ENCODE peak calls at places on chromosomes 5 and 9, in nine cellular contexts. N, X, Y, M, S, U, Q, G and I are unnamed samples.

GRCh38 chr5:39117401-39117800 is 43.2 kb upstream of the RICTOR start:
- DNase-seq in M (no peak), Y (no peak), X (no peak), U (no peak), N (no peak), S (no peak), G (no peak), Q (no peak), I (no peak)

GRCh38 chr9:76374702-76375543 is 19.3 kb downstream of the RFK start:
- DNase-seq in G (peak), M (peak), X (no peak), U (peak), N (peak), Q (peak), Y (no peak), S (no peak), I (peak)

GRCh38 chr9:95989304-95989703 is 113.8 kb downstream of the ERCC6L2 start:
- DNase-seq in S (no peak), G (no peak), X (no peak), N (no peak), Q (no peak), U (no peak), Y (no peak), M (no peak), I (no peak)

GRCh38 chr5:17346811-17347210 is 129.4 kb downstream of the BASP1 start:
- DNase-seq in X (no peak), N (no peak), S (no peak), U (no peak), M (no peak), Y (no peak), Q (no peak), G (no peak), I (no peak)

GRCh38 chr9:12719431-12719830 is 26.2 kb downstream of the TYRP1 start:
- DNase-seq in N (no peak), M (peak), Q (peak), G (no peak), X (no peak), U (no peak), Y (no peak), S (no peak), I (no peak)

GRCh38 chr9:72480931-72481330 is 40.5 kb upstream of the TMC1 start:
- DNase-seq in S (no peak), M (no peak), Q (no peak), G (no peak), X (no peak), N (no peak), U (no peak), Y (no peak), I (peak)

GRCh38 chr9:129889936-129890717 is 54.9 kb downstream of the USP20 start:
- DNase-seq in G (no peak), Q (peak), N (no peak), U (no peak), S (peak), X (peak), Y (no peak), M (no peak), I (no peak)

GRCh38 chr5:18043344-18043743 is 409.1 kb downstream of the TAF11L14 start:
- DNase-seq in U (no peak), X (no peak), Q (peak), M (no peak), N (no peak), S (no peak), G (no peak), Y (no peak), I (no peak)

GRCh38 chr5:127875235-127876021 is 172.2 kb downstream of the CCDC192 start:
- DNase-seq in U (no peak), S (no peak), Y (no peak), N (peak), M (peak), G (no peak), Q (peak), X (peak), I (peak)

GRCh38 chr9:18124760-18125159 is 349.2 kb upstream of the ADAMTSL1 start:
- DNase-seq in S (no peak), N (no peak), Q (no peak), U (peak), X (no peak), G (no peak), M (no peak), Y (no peak), I (no peak)

GRCh38 chr9:117413346-117414219 is 1.3 kb downstream of the ASTN2 start:
- DNase-seq in U (no peak), Q (peak), S (no peak), N (no peak), M (peak), G (no peak), Y (no peak), X (no peak), I (no peak)

GRCh38 chr5:14385022-14385421 is 196.6 kb upstream of the OTULINL start:
- DNase-seq in G (no peak), Q (no peak), Y (no peak), S (peak), U (no peak), N (no peak), X (no peak), M (no peak), I (no peak)

GRCh38 chr5:148995791-148996190 is 67.1 kb downstream of the SH3TC2 start:
- DNase-seq in M (no peak), G (no peak), X (no peak), N (no peak), Y (no peak), S (no peak), Q (no peak), U (no peak), I (no peak)

GRCh38 chr5:148992265-148992664 is 70.6 kb downstream of the SH3TC2 start:
- DNase-seq in X (no peak), G (no peak), U (no peak), S (no peak), Y (no peak), N (no peak), Q (no peak), M (no peak), I (no peak)

GRCh38 chr5:148991606-148992005 is 71.3 kb downstream of the SH3TC2 start:
- DNase-seq in Y (no peak), U (no peak), Q (no peak), G (no peak), X (no peak), N (no peak), M (no peak), S (no peak), I (no peak)

GRCh38 chr5:148990817-148991216 is 72.0 kb downstream of the SH3TC2 start:
- DNase-seq in N (no peak), Y (no peak), M (no peak), G (no peak), X (no peak), Q (no peak), U (no peak), S (no peak), I (no peak)

DNA sequence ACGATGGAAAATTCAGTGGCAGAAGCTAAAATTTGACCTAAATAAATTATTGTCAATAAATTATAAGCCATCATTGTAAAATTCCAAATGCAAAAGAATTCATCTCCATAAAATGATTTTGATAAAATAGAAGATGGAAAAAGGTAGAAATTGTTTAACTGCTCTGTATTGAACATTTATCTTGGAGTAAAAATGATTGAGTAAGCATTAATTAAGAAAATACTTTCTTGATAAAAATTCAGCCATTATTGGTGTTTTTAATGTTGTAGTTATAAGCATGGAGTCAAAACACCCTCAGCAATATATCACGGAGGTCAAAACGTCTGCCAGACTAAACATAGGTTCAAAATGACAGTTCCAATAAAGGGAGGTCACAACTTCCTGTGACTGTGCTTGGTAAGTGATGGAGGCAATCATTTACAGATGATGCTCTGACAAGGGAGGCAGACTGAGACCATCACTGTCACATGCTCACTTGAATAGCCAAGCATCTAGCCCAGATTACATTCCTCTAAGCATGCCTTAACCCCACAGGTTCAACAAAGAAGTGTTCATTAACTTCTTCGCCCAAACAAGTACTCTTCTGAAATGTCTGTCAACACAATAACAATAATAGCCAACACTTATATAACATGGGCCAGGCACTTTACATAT is 69.5 kb downstream of the SH3TC2 start:
- DNase-seq in Y (no peak), Q (no peak), G (no peak), X (no peak), U (no peak), N (no peak), S (no peak), M (no peak), I (no peak)
- TF ChIP-seq CTCF in Y (no peak), Q (no peak), G (no peak), X (no peak), U (no peak), N (no peak), S (no peak), M (no peak), I (no peak)

GRCh38 chr5:69369369-69370121 is at the start of the genes AK6, RAD17 and TAF9:
- DNase-seq in X (peak), S (peak), U (peak), M (peak), Y (peak), Q (peak), G (peak), N (peak), I (peak)

GRCh38 chr5:69368458-69369368 is 607 bp downstream of the AK6 start:
- DNase-seq in N (peak), X (no peak), U (no peak), G (peak), Q (peak), S (no peak), Y (no peak), M (peak), I (no peak)

GRCh38 chr5:69364414-69364813 is 4.9 kb downstream of the AK6 start:
- DNase-seq in X (peak), Y (no peak), U (no peak), Q (peak), N (peak), G (no peak), S (no peak), M (no peak), I (no peak)

GRCh38 chr5:69364850-69365249 is 4.5 kb downstream of the AK6 start:
- DNase-seq in G (no peak), Y (no peak), N (no peak), U (no peak), Q (no peak), X (no peak), S (no peak), M (no peak), I (no peak)

GRCh38 chr5:69367697-69368279 is 1.5 kb downstream of the AK6 start:
- DNase-seq in X (peak), U (no peak), N (no peak), Y (no peak), Q (no peak), S (no peak), M (no peak), G (no peak), I (no peak)
- H3K4me3 ChIP-seq in X (peak), U (peak), N (peak), Y (peak), Q (peak), S (peak), M (peak), G (peak), I (peak)

DNA sequence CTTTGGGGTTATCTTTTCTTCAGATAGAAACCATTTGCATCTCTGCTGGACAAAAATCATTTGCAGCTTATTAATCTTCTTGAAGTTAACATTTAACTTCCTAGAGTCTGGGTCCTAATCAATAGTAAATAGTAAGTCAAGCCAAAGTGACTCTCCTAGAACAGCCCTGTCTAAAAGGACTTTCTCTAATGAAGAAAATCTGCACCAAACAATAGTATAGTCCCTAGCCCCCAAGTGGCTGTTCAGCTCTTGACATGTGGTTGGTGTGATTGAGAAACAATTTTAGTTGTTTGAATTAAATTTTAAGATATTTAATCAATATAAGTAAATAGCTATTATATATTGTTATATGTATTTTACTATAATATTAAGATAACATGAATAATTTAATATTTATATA is 64.6 kb upstream of the SHB start:
- DNase-seq in N (no peak), U (no peak), M (no peak), Y (no peak), X (no peak), G (no peak), S (no peak), Q (no peak), I (no peak)
- TF ChIP-seq CTCF in N (peak), U (no peak), M (no peak), Y (no peak), X (no peak), G (no peak), S (no peak), Q (peak), I (no peak)

GRCh38 chr9:128884164-128884563 is 2.2 kb downstream of the LRRC8A start:
- DNase-seq in Y (no peak), G (no peak), N (no peak), S (no peak), M (no peak), Q (no peak), X (no peak), U (no peak), I (no peak)
- H3K4me3 ChIP-seq in Y (peak), G (peak), N (no peak), S (no peak), M (no peak), Q (no peak), X (no peak), U (peak), I (no peak)

DNA sequence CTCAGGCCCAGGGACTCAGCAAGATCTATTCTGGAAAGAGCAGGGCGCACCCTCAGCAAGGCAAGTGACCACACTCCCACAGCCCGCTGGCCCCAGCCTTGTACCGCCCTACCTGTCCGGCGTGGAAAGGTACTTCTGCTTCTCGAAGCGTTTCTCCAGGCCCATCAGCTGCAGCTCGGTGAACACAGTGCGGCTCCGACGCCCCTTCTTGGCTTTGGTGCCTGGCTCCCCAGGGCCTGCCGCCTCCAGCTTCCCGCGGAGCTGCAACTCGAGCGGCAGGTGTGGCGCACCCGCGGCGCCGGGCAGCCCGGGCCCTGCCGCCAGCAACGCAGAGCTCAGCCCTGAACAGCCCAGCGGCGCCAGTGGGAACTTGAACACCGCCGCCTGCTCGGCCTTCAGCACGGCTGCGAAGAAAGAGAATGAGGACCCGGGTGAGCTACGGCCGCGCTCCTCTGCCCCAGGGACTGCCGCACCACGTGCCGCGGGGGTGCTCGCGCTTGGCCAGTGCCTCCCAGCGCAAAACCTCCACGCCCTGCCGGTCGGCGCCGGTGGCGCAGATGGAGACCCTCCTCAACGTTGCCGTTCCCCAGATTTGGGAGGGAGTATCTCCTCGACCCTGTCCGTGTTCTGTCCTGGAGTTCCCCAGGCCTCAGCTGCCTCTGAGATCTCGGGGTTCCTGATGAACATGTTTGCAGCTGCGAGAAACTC is 2.2 kb downstream of the BARX1 start:
- DNase-seq in N (no peak), S (no peak), G (no peak), X (no peak), M (peak), U (no peak), Q (peak), Y (no peak), I (no peak)
- TF ChIP-seq CTCF in N (no peak), S (no peak), G (no peak), X (no peak), M (no peak), U (no peak), Q (no peak), Y (no peak), I (no peak)

GRCh38 chr5:73437126-73438047 is 11.2 kb downstream of the FOXD1 start:
- DNase-seq in Q (peak), X (no peak), N (peak), M (peak), U (no peak), S (no peak), G (no peak), Y (no peak), I (no peak)

GRCh38 chr5:73434461-73434860 is 14.1 kb downstream of the FOXD1 start:
- DNase-seq in X (no peak), Q (no peak), Y (no peak), N (no peak), G (no peak), S (no peak), U (no peak), M (no peak), I (no peak)

GRCh38 chr5:73436535-73437125 is 11.9 kb downstream of the FOXD1 start:
- DNase-seq in Q (peak), N (no peak), Y (no peak), G (no peak), X (no peak), M (no peak), U (no peak), S (no peak), I (no peak)

GRCh38 chr5:73434921-73435320 is 13.7 kb downstream of the FOXD1 start:
- DNase-seq in Y (no peak), U (no peak), Q (no peak), S (no peak), N (no peak), M (no peak), G (no peak), X (no peak), I (no peak)

GRCh38 chr5:73435640-73436534 is 12.7 kb downstream of the FOXD1 start:
- DNase-seq in N (no peak), X (no peak), U (no peak), Q (peak), M (no peak), S (no peak), Y (no peak), G (no peak), I (no peak)
- H3K4me3 ChIP-seq in N (peak), X (no peak), U (peak), Q (peak), M (peak), S (no peak), Y (peak), G (peak), I (no peak)